ENCODE peak calls at places on chromosomes 16 and 17, in six cellular contexts. M is lower lobe of right lung, V is lung, Z is hepatocyte, Y is OCI-LY7, Q is uterus. J is an unnamed sample. For H3K9me3, the result is how much of the 10 kb centered on the place peaks cover.

GRCh38 chr17:29615492-29616299 is 7.0 kb downstream of the CORO6 start:
- DNase-seq in Z (peak), V (peak), Y (peak), M (peak), Q (peak), J (peak)

GRCh38 chr16:20740007-20740883 is 1.4 kb downstream of the THUMPD1 start:
- DNase-seq in Q (peak), Z (no peak), M (no peak), V (no peak), Y (peak), J (no peak)

GRCh38 chr16:9797306-9797705 is 384.9 kb downstream of the GRIN2A start:
- DNase-seq in M (no peak), Q (no peak), Z (peak), V (no peak), Y (no peak), J (peak)

GRCh38 chr16:88384222-88385111 is 1.7 kb downstream of the ZNF469 start:
- DNase-seq in Y (no peak), Q (no peak), V (no peak), Z (no peak), M (peak), J (peak)

GRCh38 chr17:13084420-13084819 is 66.6 kb upstream of the ELAC2 start:
- DNase-seq in Z (no peak), M (no peak), Q (no peak), Y (no peak), V (no peak), J (no peak)

GRCh38 chr16:78421244-78421661 is 321.8 kb downstream of the WWOX start:
- DNase-seq in V (no peak), Q (no peak), M (no peak), Z (no peak), Y (no peak), J (no peak)

GRCh38 chr16:48409839-48410610 is 24.8 kb upstream of the SIAH1 start:
- DNase-seq in Y (no peak), Q (no peak), M (peak), V (peak), Z (peak), J (no peak)

GRCh38 chr17:6018788-6019187 is 51.4 kb upstream of the WSCD1 start:
- DNase-seq in M (no peak), Y (no peak), Z (no peak), Q (no peak), V (no peak), J (no peak)

GRCh38 chr16:68642436-68643064 is 2.6 kb upstream of the CDH3 start:
- DNase-seq in M (peak), Q (peak), V (peak), Z (peak), Y (no peak), J (no peak)

GRCh38 chr17:81536299-81537290 is 8.4 kb downstream of the FSCN2 start:
- DNase-seq in Q (no peak), Z (no peak), M (no peak), Y (no peak), V (no peak), J (no peak)

GRCh38 chr16:83137326-83137770 is 510.6 kb downstream of the CDH13 start:
- DNase-seq in M (no peak), Q (peak), V (no peak), Y (peak), Z (peak), J (no peak)

GRCh38 chr17:40190197-40191021 is 13.1 kb downstream of the RAPGEFL1 start:
- DNase-seq in M (no peak), Z (no peak), Y (peak), Q (no peak), V (no peak), J (no peak)

GRCh38 chr16:77816293-77816692 is 27.9 kb downstream of the VAT1L start:
- DNase-seq in V (no peak), Y (no peak), M (no peak), Z (no peak), Q (no peak), J (no peak)

GRCh38 chr16:48101069-48101674 is 54.6 kb downstream of the ABCC12 start:
- DNase-seq in Q (no peak), Y (no peak), Z (no peak), M (no peak), V (no peak), J (no peak)

GRCh38 chr17:15955793-15956541 is 11.0 kb downstream of the ADORA2B start:
- DNase-seq in Z (no peak), M (no peak), Y (no peak), Q (no peak), V (no peak), J (no peak)

GRCh38 chr16:89739383-89739782 is 18.0 kb downstream of the ZNF276 start:
- DNase-seq in Q (no peak), M (no peak), V (no peak), Z (no peak), Y (no peak), J (no peak)

GRCh38 chr17:80030730-80031410 is 4.8 kb downstream of the TBC1D16 start:
- DNase-seq in Y (no peak), Q (no peak), Z (no peak), M (peak), V (peak), J (no peak)

GRCh38 chr16:633336-634050 is 2.6 kb downstream of the METTL26 start:
- DNase-seq in Y (no peak), V (no peak), Q (no peak), M (no peak), Z (no peak), J (no peak)

GRCh38 chr17:81543339-81543675 is 8.8 kb downstream of the FAAP100 start:
- DNase-seq in Q (no peak), M (no peak), Z (no peak), V (no peak), Y (no peak), J (no peak)

GRCh38 chr16:69396187-69397061 is 10.6 kb upstream of the TERF2 start:
- DNase-seq in Q (peak), Y (peak), V (peak), Z (peak), M (no peak), J (no peak)

GRCh38 chr17:66949501-66949900 is 15.0 kb upstream of the CACNG4 start:
- DNase-seq in Y (no peak), Z (no peak), Q (no peak), V (no peak), M (no peak), J (no peak)

GRCh38 chr17:28385037-28385797 is 13.7 kb downstream of the SARM1 start:
- DNase-seq in V (no peak), Q (no peak), Z (peak), M (peak), Y (no peak), J (peak)

GRCh38 chr16:72332926-72333325 is 161.0 kb upstream of the PMFBP1 start:
- DNase-seq in Y (no peak), M (no peak), Q (no peak), Z (no peak), V (no peak), J (peak)
- H3K9me3 ChIP-seq in Y (under half), M (under half), Q (under half), Z (under half), V (under half), J (under half)

GRCh38 chr16:3305109-3306068 is at the start of the genes TIGD7 and ZNF75A:
- DNase-seq in Q (peak), Z (peak), M (peak), Y (no peak), V (peak), J (peak)
- H3K9me3 ChIP-seq in Q (half or more), Z (half or more), M (half or more), Y (under half), V (under half), J (under half)

DNA sequence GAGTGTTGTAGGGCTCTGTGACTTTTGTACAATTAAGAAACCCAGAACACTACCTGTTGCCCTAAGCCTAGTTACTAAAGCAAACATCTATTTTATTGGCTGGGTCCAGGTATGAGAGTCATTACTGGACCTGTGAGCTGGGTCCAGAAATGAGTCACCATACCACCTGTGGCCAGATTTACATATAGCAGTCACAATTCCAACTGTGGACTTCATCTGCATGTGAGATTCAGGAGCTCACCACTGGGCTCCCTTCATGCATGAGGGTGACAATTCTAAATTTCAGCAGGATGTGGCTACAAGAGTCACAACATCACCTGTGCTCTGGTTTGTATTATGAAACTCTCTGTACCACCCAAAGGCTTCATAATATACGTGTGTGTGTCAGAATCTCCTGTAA is 2038.0 kb downstream of the TP53TG3F start:
- DNase-seq in Y (no peak), Q (no peak), Z (no peak), V (no peak), M (no peak), J (no peak)
- H3K9me3 ChIP-seq in Y (under half), Q (under half), Z (under half), V (under half), M (under half), J (under half)

GRCh38 chr16:35868630-35869029 is 2409.2 kb downstream of the TP53TG3F start:
- DNase-seq in M (no peak), Z (no peak), Y (no peak), V (no peak), Q (no peak), J (no peak)
- H3K9me3 ChIP-seq in M (under half), Z (under half), Y (under half), V (under half), Q (under half), J (under half)

GRCh38 chr17:49422714-49423113 is 8.0 kb upstream of the PHB1 start:
- DNase-seq in Z (no peak), Q (no peak), Y (no peak), V (no peak), M (no peak), J (no peak)
- H3K9me3 ChIP-seq in Z (under half), Q (under half), Y (under half), V (under half), M (under half), J (under half)

DNA sequence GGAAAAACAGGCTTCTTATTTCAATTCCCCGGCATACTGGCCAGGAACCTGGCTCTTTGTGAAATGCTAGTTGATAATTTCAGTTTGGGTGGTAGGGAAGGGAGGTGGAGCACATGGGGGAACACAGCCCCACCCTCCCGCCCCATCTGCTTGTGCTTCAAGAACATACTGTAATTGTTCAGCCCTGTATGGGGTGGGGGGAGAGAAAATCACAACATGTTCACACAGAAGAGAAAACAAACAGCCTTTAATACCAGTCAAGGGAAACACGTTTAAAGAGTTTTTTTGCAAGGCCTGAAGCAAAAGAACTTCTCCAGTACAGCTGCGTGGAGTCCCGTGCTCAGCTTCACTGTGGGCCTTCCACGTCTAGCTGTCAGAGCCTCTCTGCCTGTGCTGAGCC is 59.7 kb downstream of the SHISA6 start:
- DNase-seq in Y (no peak), M (no peak), Z (no peak), Q (no peak), V (no peak), J (no peak)
- H3K9me3 ChIP-seq in Y (under half), M (under half), Z (under half), Q (under half), V (under half), J (under half)

GRCh38 chr16:61413026-61413425 is 623.2 kb downstream of the CDH8 start:
- DNase-seq in Y (no peak), Z (no peak), V (no peak), M (no peak), Q (no peak), J (no peak)
- H3K9me3 ChIP-seq in Y (under half), Z (under half), V (under half), M (under half), Q (under half), J (under half)

DNA sequence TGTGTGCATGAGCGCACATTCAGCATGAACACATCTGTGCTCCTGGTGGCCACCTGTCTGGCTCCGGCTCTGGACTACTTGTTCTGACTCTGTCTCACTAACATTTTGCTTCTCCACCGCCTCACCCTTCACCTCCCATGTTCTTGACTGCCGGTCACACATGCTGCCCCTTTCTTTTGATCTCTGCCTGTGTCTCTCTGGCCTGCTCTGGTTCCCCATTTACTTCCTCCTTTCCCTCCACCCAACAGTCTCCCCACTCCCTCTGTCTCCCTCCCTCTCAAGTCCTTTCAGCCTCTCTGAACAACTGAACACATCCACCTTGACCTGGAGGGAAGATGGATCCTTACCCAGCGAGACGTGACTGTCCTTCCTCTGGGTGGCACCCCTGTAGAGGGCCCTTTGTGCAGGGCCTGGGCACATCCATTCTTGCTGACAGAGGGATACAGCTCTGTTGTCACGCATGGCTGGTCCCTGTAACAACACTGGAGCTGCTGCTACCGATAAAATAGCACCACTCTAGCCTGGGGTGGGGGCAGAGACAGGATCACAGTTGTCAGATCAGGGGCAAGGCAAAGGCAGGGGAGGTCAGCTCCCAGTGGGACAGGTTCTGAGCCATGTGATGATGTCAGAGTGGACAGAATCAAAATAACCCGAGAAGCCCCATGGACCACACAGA is 11.0 kb downstream of the ZSCAN32 start:
- DNase-seq in M (no peak), Q (no peak), V (no peak), Y (peak), Z (no peak), J (no peak)
- H3K9me3 ChIP-seq in M (half or more), Q (half or more), V (under half), Y (under half), Z (under half), J (under half)

GRCh38 chr16:59573528-59574271 is 839.6 kb upstream of the GOT2 start:
- DNase-seq in Y (no peak), V (no peak), M (no peak), Q (no peak), Z (no peak), J (no peak)

DNA sequence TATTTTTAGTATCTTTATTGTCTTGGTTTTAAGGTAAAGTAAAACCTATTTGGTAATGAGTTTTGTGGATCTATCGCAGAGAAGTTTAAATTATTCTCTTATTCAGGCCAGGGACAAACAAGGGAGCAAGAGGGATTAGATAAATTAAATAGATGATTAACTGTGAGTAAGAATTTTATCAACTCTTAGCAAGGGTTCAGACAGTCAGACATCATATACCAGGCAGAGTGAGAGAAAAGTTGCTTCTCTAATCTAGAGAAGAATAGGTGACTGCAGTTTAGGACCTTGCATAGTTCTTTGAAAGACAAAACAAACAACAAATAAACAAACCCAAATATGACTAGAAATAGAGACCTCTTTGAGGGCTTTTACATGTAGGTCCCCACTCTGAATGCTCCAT is 840.2 kb upstream of the GOT2 start:
- DNase-seq in Z (no peak), V (no peak), Q (no peak), Y (no peak), M (no peak), J (no peak)
- H3K9me3 ChIP-seq in Z (under half), V (under half), Q (under half), Y (under half), M (under half), J (under half)

J was measured in aorta.